ENCODE peak calls at places on chromosomes 12 and 14, in seven cellular contexts. R, S, X, N, U, C and Y are unnamed samples. For H3K36me3 and H3K27me3, the result is how much of the 10 kb centered on the place peaks cover.

GRCh38 chr12:10364839-10365681 is 24.8 kb downstream of the KLRK1 start:
- DNase-seq in U (peak), X (peak), R (peak), N (peak), C (peak), S (peak), Y (peak)

GRCh38 chr12:124852329-124852831 is 11.3 kb downstream of the SCARB1 start:
- DNase-seq in S (peak), U (no peak), C (no peak), R (no peak), X (no peak), N (no peak), Y (no peak)

GRCh38 chr12:32482226-32482625 is 82.9 kb downstream of the FGD4 start:
- DNase-seq in X (no peak), N (no peak), S (no peak), C (no peak), U (no peak), R (peak), Y (no peak)

GRCh38 chr14:59897757-59898383 is 22.1 kb upstream of the LRRC9 start:
- DNase-seq in R (peak), N (no peak), S (peak), X (no peak), U (no peak), C (peak), Y (peak)

GRCh38 chr12:67732857-67733256 is 84.3 kb downstream of the DYRK2 start:
- DNase-seq in N (no peak), C (no peak), S (no peak), U (no peak), X (no peak), R (no peak), Y (no peak)

GRCh38 chr12:38934078-38934584 is 28.7 kb upstream of the CPNE8 start:
- DNase-seq in U (no peak), R (no peak), X (no peak), S (no peak), N (no peak), C (no peak), Y (no peak)

GRCh38 chr12:73623421-73623820 is 914.2 kb upstream of the ATXN7L3B start:
- DNase-seq in R (no peak), S (no peak), N (no peak), U (no peak), C (no peak), X (no peak), Y (no peak)

GRCh38 chr12:27618836-27619235 is 77.4 kb upstream of the REP15 start:
- DNase-seq in R (no peak), C (no peak), U (no peak), S (no peak), X (no peak), N (no peak), Y (no peak)

GRCh38 chr12:80056845-80057244 is 42.5 kb upstream of the OTOGL start:
- DNase-seq in R (peak), C (peak), S (peak), N (peak), X (no peak), U (no peak), Y (peak)

GRCh38 chr12:6278439-6279255 is 31.8 kb upstream of the PLEKHG6 start:
- DNase-seq in U (peak), R (peak), C (peak), S (peak), N (peak), X (no peak), Y (peak)

GRCh38 chr12:57193706-57194245 is 22.8 kb upstream of the NXPH4 start:
- DNase-seq in X (no peak), C (no peak), S (no peak), N (no peak), U (no peak), R (no peak), Y (no peak)

GRCh38 chr14:93619176-93619793 is 169.0 kb downstream of the PRIMA1 start:
- DNase-seq in R (peak), S (peak), U (no peak), N (no peak), X (no peak), C (peak), Y (peak)

GRCh38 chr14:100586153-100586519 is 1.1 kb downstream of the BEGAIN start:
- DNase-seq in S (no peak), U (no peak), X (no peak), C (no peak), R (no peak), N (no peak), Y (no peak)

GRCh38 chr14:104218361-104219180 is 80.2 kb downstream of the KIF26A start:
- DNase-seq in C (no peak), N (no peak), R (no peak), X (no peak), U (no peak), S (no peak), Y (no peak)

GRCh38 chr12:96392397-96392796 is 7.8 kb downstream of the CDK17 start:
- DNase-seq in S (no peak), N (no peak), U (no peak), C (no peak), R (peak), X (no peak), Y (no peak)

GRCh38 chr14:49954171-49954631 is 61.3 kb downstream of the ARF6 start:
- DNase-seq in S (no peak), N (no peak), C (no peak), U (no peak), X (no peak), R (no peak), Y (peak)

GRCh38 chr14:89351364-89351957 is 65.6 kb downstream of the FOXN3 start:
- DNase-seq in R (peak), U (no peak), X (no peak), C (peak), N (no peak), S (peak), Y (no peak)

GRCh38 chr12:12384601-12385321 is 27.9 kb downstream of the BORCS5 start:
- DNase-seq in U (no peak), X (no peak), N (no peak), R (no peak), C (no peak), S (no peak), Y (no peak)

GRCh38 chr12:2177751-2178150 is 125.0 kb downstream of the CACNA1C start:
- DNase-seq in C (no peak), N (no peak), U (no peak), X (no peak), S (no peak), R (no peak), Y (no peak)

GRCh38 chr14:99522934-99523660 is 41.9 kb downstream of the CCNK start:
- DNase-seq in S (peak), X (no peak), R (no peak), U (no peak), C (no peak), N (no peak), Y (peak)

GRCh38 chr14:103072595-103073366 is 11.2 kb upstream of the LBHD2 start:
- DNase-seq in R (no peak), U (no peak), S (no peak), X (no peak), C (no peak), N (no peak), Y (no peak)

GRCh38 chr12:127340381-127340780 is 926.6 kb upstream of the TMEM132C start:
- DNase-seq in R (no peak), N (no peak), C (no peak), X (no peak), U (no peak), S (no peak), Y (no peak)

GRCh38 chr14:55589171-55589570 is 9.2 kb downstream of the KTN1 start:
- DNase-seq in X (no peak), U (no peak), S (peak), N (no peak), R (no peak), C (no peak), Y (peak)

GRCh38 chr14:99038401-99038800 is 233.6 kb downstream of the BCL11B start:
- DNase-seq in U (no peak), X (no peak), C (peak), R (no peak), S (no peak), N (no peak), Y (no peak)

GRCh38 chr14:89628521-89628920 is 211.5 kb upstream of the FOXN3 start:
- DNase-seq in S (no peak), N (no peak), C (no peak), U (no peak), R (no peak), X (no peak), Y (no peak)

GRCh38 chr14:51079085-51079484 is 15.8 kb downstream of the TRIM9 start:
- DNase-seq in C (no peak), N (no peak), U (no peak), R (no peak), S (no peak), X (no peak), Y (no peak)

GRCh38 chr12:122842505-122843405 is 7.5 kb downstream of the HIP1R start:
- DNase-seq in S (no peak), N (no peak), X (no peak), C (no peak), U (no peak), R (peak), Y (peak)

GRCh38 chr12:49518914-49519573 is 19.8 kb upstream of the KCNH3 start:
- DNase-seq in C (no peak), R (peak), U (no peak), S (no peak), X (no peak), N (no peak), Y (no peak)

GRCh38 chr12:64180951-64181350 is 41.1 kb downstream of the KICS2 start:
- DNase-seq in U (no peak), C (no peak), X (no peak), R (peak), S (peak), N (peak), Y (peak)

GRCh38 chr12:102513272-102513671 is 32.9 kb upstream of the IGF1 start:
- DNase-seq in C (no peak), S (no peak), N (no peak), R (no peak), U (no peak), X (no peak), Y (no peak)

GRCh38 chr14:73725116-73726024 is 11.2 kb upstream of the PNMA1 start:
- DNase-seq in R (no peak), C (no peak), U (no peak), S (no peak), N (no peak), X (no peak), Y (no peak)

GRCh38 chr14:69259531-69260245 is at the start of gene GALNT16:
- DNase-seq in C (peak), U (no peak), N (no peak), R (peak), X (no peak), S (peak), Y (peak)

GRCh38 chr14:52948836-52949235 is 2.0 kb downstream of the FERMT2 start:
- DNase-seq in U (no peak), X (no peak), C (no peak), N (no peak), S (no peak), R (no peak), Y (no peak)

GRCh38 chr12:10709808-10710207 is 13.3 kb downstream of the YBX3 start:
- DNase-seq in C (no peak), N (no peak), S (no peak), X (no peak), U (no peak), R (no peak), Y (no peak)

GRCh38 chr12:76197283-76197682 is 112.8 kb upstream of the NAP1L1 start:
- DNase-seq in R (peak), C (no peak), S (no peak), X (no peak), N (no peak), U (no peak), Y (no peak)

GRCh38 chr12:94175763-94176660 is 27.6 kb downstream of the PLXNC1 start:
- DNase-seq in X (no peak), C (no peak), R (no peak), S (no peak), U (no peak), N (no peak), Y (no peak)

GRCh38 chr14:74550071-74550470 is 56.5 kb downstream of the ISCA2 start:
- DNase-seq in R (no peak), C (no peak), X (no peak), U (no peak), S (no peak), N (no peak), Y (no peak)

GRCh38 chr12:121323908-121324307 is 27.4 kb upstream of the CAMKK2 start:
- DNase-seq in S (no peak), R (no peak), N (no peak), U (no peak), C (no peak), X (no peak), Y (no peak)

GRCh38 chr12:121326996-121327674 is 25.1 kb downstream of the ANAPC5 start:
- DNase-seq in R (peak), X (no peak), U (no peak), C (no peak), S (no peak), N (no peak), Y (no peak)

GRCh38 chr12:121328620-121329019 is 23.6 kb downstream of the ANAPC5 start:
- DNase-seq in X (no peak), S (no peak), U (no peak), C (no peak), R (no peak), N (no peak), Y (no peak)

GRCh38 chr12:121330195-121330594 is 22.0 kb downstream of the ANAPC5 start:
- DNase-seq in N (no peak), X (no peak), S (no peak), U (no peak), C (no peak), R (no peak), Y (no peak)

GRCh38 chr12:121325922-121326396 is 26.3 kb downstream of the ANAPC5 start:
- DNase-seq in C (no peak), R (peak), U (no peak), N (no peak), X (no peak), S (no peak), Y (no peak)
- H3K36me3 ChIP-seq in C (half or more), R (under half), U (under half), N (under half), X (under half), S (under half), Y (under half)

DNA sequence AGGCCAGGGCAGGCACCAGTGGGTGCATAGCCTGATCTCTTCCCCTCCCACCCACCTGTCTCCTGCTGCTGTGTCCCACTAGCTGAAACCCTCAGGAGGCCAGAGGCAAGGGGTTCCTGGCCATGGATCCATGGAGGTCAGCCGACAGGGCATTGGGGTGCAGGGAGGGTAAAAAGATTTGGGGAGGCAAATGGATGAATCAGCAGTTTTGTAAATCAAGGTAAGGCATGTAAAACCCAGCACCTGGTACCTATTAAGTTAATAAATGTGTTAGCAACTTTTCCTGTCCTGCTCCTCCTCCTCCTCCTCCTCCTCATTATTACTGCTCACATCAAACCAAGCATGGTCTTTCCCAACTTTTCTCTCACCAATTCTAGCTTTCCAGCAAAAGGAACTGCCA is 155.5 kb upstream of the GSC start:
- DNase-seq in C (no peak), S (no peak), U (no peak), N (no peak), R (no peak), X (no peak), Y (no peak)
- TF ChIP-seq POLR2A in C (no peak), S (no peak), U (no peak), N (no peak), R (no peak), X (no peak), Y (no peak)

GRCh38 chr12:111029732-111030131 is 109.4 kb upstream of the MYL2 start:
- DNase-seq in C (no peak), S (no peak), R (no peak), X (no peak), N (no peak), U (no peak), Y (no peak)
- H3K27me3 ChIP-seq in C (half or more), S (under half), R (under half), X (under half), N (under half), U (under half), Y (under half)

DNA sequence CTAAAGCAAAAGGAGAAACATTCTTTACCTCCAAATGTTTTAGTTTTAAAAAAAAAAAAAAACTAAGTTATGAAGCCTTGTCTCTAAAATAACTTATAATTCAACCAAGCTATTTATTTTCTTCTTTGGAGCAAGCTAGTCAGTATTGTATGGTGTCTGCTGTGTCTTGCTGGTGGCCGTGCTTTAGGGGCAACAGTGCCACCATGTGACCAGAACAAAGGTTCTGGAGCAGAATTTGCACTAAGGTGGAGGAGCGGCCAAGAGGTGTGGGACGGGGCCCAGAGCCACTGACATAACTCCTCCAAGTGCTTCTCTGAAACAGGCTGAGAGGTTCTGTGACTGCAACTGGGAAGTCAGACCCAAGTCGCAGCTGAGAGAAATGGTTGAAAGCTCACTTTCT is 4.5 kb downstream of the FICD start:
- DNase-seq in N (no peak), S (no peak), C (no peak), X (no peak), R (no peak), U (no peak), Y (no peak)
- H3K36me3 ChIP-seq in N (under half), S (under half), C (half or more), X (half or more), R (half or more), U (under half), Y (half or more)

DNA sequence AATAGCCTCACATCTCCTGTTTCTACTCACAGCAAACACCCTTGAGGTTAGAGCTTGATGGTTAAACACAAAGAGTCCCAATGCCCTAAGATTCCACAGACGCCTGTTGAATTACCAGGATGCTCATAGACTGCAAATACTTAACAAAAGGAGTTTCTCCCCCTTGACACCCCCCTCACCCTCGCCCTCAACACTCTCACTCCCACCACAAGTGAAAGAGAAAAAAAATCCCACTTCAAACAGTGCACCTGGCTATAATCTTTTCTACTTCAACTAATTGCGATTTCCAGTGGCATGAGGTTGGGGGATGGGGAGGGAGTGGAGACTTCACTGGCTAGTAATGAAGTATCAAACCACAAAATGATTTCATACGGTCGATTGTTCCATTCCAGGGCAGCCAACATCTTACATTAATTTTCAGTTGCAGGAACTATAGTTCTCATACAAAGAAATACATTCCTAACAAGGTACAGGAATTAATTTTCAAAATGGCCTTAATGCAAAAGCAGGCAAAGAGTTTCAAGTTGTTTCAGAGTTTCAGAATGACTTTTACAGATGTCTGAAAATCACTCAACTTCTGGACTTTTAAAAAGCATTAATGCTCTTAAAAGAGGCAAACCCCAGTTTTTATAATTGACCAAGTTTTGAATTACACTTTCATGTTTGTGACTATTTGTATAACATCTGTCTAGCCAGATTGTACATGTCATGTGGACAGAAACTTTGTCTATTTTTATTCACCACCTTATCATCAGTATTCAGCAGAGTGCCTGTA is 390.7 kb downstream of the C12orf75 start:
- DNase-seq in X (no peak), N (no peak), U (no peak), C (no peak), R (no peak), S (no peak), Y (no peak)
- TF ChIP-seq POLR2A in X (no peak), N (no peak), U (no peak), C (no peak), R (no peak), S (no peak), Y (no peak)

GRCh38 chr12:53961025-53961761 is 6.5 kb downstream of the HOXC12 start:
- DNase-seq in C (no peak), N (no peak), U (no peak), S (no peak), R (no peak), X (no peak), Y (no peak)

GRCh38 chr12:53963005-53963404 is 8.3 kb downstream of the HOXC12 start:
- DNase-seq in C (no peak), N (no peak), S (no peak), R (no peak), U (no peak), X (no peak), Y (no peak)

GRCh38 chr12:53958128-53958527 is 3.4 kb downstream of the HOXC12 start:
- DNase-seq in N (no peak), R (no peak), S (no peak), U (no peak), C (no peak), X (no peak), Y (no peak)

GRCh38 chr12:53959314-53959713 is 4.6 kb downstream of the HOXC12 start:
- DNase-seq in R (no peak), S (no peak), X (no peak), C (no peak), N (no peak), U (no peak), Y (no peak)

DNA sequence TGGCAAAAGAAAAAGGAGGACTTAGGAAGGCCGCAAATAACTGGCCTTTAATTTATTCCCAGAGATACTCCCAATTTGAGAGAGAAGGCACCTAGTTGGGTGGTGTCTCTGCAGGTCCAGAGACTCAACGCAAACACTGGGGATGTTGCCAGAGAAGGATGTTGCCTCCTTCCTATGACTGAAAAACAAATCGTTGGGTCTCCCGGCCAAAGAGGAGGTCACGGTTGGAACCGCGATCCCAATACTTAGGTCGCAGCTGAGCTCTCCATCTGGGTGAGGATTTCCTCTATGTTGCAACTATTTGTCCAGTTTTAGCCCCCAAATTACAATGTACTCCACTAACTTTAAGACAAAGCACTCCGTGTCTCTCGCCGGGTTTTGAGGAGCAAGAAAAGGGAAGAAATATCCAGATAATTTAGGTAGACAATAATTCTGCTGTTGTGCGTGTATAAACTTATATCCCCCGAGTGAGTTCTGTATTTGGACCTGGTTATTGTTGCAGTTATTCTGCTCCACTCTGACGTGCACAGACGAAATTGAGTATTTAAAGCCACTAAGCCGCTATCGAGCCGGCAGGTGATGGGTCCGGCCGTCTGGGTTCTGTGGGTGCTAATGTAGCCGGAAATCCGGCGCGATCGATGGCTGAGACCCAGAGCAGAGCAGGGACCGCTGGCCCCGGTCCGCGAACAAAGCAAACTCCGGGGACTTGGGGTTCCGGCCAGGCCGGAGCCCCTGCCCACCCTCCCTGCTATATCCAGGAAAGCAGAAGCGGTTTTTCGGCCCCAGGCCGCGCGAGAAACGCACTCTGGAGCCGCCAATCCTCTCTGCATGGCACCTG is 5.7 kb downstream of the HOXC12 start:
- DNase-seq in X (no peak), N (no peak), U (no peak), S (no peak), C (no peak), R (no peak), Y (no peak)
- H3K27me3 ChIP-seq in X (half or more), N (half or more), U (under half), S (half or more), C (half or more), R (half or more), Y (half or more)